ENCODE peak calls at places on chromosomes 2 and 18, in eight cellular contexts. One of them, this sample, is unnamed.

GRCh38 chr2:29879456-29879855 is 41.9 kb downstream of the ALK start:
- DNase-seq in Calu3: no peak
- DNase-seq in prostate gland: no peak
- DNase-seq in HCEC 1CT: no peak
- DNase-seq in skeletal muscle cell: no peak
- DNase-seq in HTR-8/SVneo: no peak
- DNase-seq in NCI-H2081: no peak
- DNase-seq in activated T-cell treated with anti-CD3 and anti-CD28 coated beads, Interleukin-2, amount 50 U/mL, for 4 hours: no peak
- DNase-seq in this sample: no peak

GRCh38 chr2:232927793-232928563 is 57.9 kb downstream of the SNORC start:
- DNase-seq in Calu3: peak
- DNase-seq in prostate gland: no peak
- DNase-seq in HCEC 1CT: no peak
- DNase-seq in skeletal muscle cell: no peak
- DNase-seq in HTR-8/SVneo: peak
- DNase-seq in NCI-H2081: peak
- DNase-seq in activated T-cell treated with anti-CD3 and anti-CD28 coated beads, Interleukin-2, amount 50 U/mL, for 4 hours: no peak
- DNase-seq in this sample: no peak

GRCh38 chr2:675460-675859 is 1.7 kb downstream of the TMEM18 start:
- DNase-seq in Calu3: no peak
- DNase-seq in prostate gland: no peak
- DNase-seq in HCEC 1CT: no peak
- DNase-seq in skeletal muscle cell: no peak
- DNase-seq in HTR-8/SVneo: no peak
- DNase-seq in NCI-H2081: no peak
- DNase-seq in activated T-cell treated with anti-CD3 and anti-CD28 coated beads, Interleukin-2, amount 50 U/mL, for 4 hours: no peak
- DNase-seq in this sample: no peak

GRCh38 chr2:46850742-46851141 is 64.9 kb downstream of the MCFD2 start:
- DNase-seq in Calu3: peak
- DNase-seq in prostate gland: peak
- DNase-seq in HCEC 1CT: peak
- DNase-seq in skeletal muscle cell: peak
- DNase-seq in HTR-8/SVneo: peak
- DNase-seq in NCI-H2081: no peak
- DNase-seq in activated T-cell treated with anti-CD3 and anti-CD28 coated beads, Interleukin-2, amount 50 U/mL, for 4 hours: no peak
- DNase-seq in this sample: peak

GRCh38 chr2:27118525-27119329 is at the start of gene CGREF1:
- DNase-seq in Calu3: peak
- DNase-seq in prostate gland: no peak
- DNase-seq in HCEC 1CT: no peak
- DNase-seq in skeletal muscle cell: no peak
- DNase-seq in HTR-8/SVneo: no peak
- DNase-seq in NCI-H2081: peak
- DNase-seq in activated T-cell treated with anti-CD3 and anti-CD28 coated beads, Interleukin-2, amount 50 U/mL, for 4 hours: no peak
- DNase-seq in this sample: peak

GRCh38 chr18:39561136-39561535 is 1995.5 kb upstream of the CELF4 start:
- DNase-seq in Calu3: no peak
- DNase-seq in prostate gland: no peak
- DNase-seq in HCEC 1CT: peak
- DNase-seq in skeletal muscle cell: peak
- DNase-seq in HTR-8/SVneo: no peak
- DNase-seq in NCI-H2081: no peak
- DNase-seq in activated T-cell treated with anti-CD3 and anti-CD28 coated beads, Interleukin-2, amount 50 U/mL, for 4 hours: no peak
- DNase-seq in this sample: no peak

GRCh38 chr2:46377666-46378560 is 80.7 kb downstream of the EPAS1 start:
- DNase-seq in Calu3: no peak
- DNase-seq in prostate gland: no peak
- DNase-seq in HCEC 1CT: no peak
- DNase-seq in skeletal muscle cell: no peak
- DNase-seq in HTR-8/SVneo: no peak
- DNase-seq in NCI-H2081: no peak
- DNase-seq in activated T-cell treated with anti-CD3 and anti-CD28 coated beads, Interleukin-2, amount 50 U/mL, for 4 hours: no peak
- DNase-seq in this sample: no peak

GRCh38 chr2:120579916-120580685 is 155.6 kb upstream of the GLI2 start:
- DNase-seq in Calu3: no peak
- DNase-seq in prostate gland: no peak
- DNase-seq in HCEC 1CT: no peak
- DNase-seq in skeletal muscle cell: no peak
- DNase-seq in HTR-8/SVneo: no peak
- DNase-seq in NCI-H2081: no peak
- DNase-seq in activated T-cell treated with anti-CD3 and anti-CD28 coated beads, Interleukin-2, amount 50 U/mL, for 4 hours: no peak
- DNase-seq in this sample: no peak

GRCh38 chr2:144835634-144836351 is 315.9 kb upstream of the ZEB2 start:
- DNase-seq in Calu3: peak
- DNase-seq in prostate gland: no peak
- DNase-seq in HCEC 1CT: no peak
- DNase-seq in skeletal muscle cell: peak
- DNase-seq in HTR-8/SVneo: no peak
- DNase-seq in NCI-H2081: no peak
- DNase-seq in activated T-cell treated with anti-CD3 and anti-CD28 coated beads, Interleukin-2, amount 50 U/mL, for 4 hours: no peak
- DNase-seq in this sample: no peak

GRCh38 chr2:42796427-42797248 is 4.3 kb upstream of the HAAO start:
- DNase-seq in Calu3: no peak
- DNase-seq in prostate gland: no peak
- DNase-seq in HCEC 1CT: no peak
- DNase-seq in skeletal muscle cell: no peak
- DNase-seq in HTR-8/SVneo: no peak
- DNase-seq in NCI-H2081: no peak
- DNase-seq in activated T-cell treated with anti-CD3 and anti-CD28 coated beads, Interleukin-2, amount 50 U/mL, for 4 hours: no peak
- DNase-seq in this sample: no peak

GRCh38 chr2:191705726-191706125 is 27.8 kb downstream of the NABP1 start:
- DNase-seq in Calu3: no peak
- DNase-seq in prostate gland: no peak
- DNase-seq in HCEC 1CT: no peak
- DNase-seq in skeletal muscle cell: no peak
- DNase-seq in HTR-8/SVneo: no peak
- DNase-seq in NCI-H2081: no peak
- DNase-seq in activated T-cell treated with anti-CD3 and anti-CD28 coated beads, Interleukin-2, amount 50 U/mL, for 4 hours: no peak
- DNase-seq in this sample: no peak

GRCh38 chr2:40210968-40211353 is 240.9 kb downstream of the SLC8A1 start:
- DNase-seq in Calu3: no peak
- DNase-seq in prostate gland: no peak
- DNase-seq in HCEC 1CT: no peak
- DNase-seq in skeletal muscle cell: no peak
- DNase-seq in HTR-8/SVneo: no peak
- DNase-seq in NCI-H2081: no peak
- DNase-seq in activated T-cell treated with anti-CD3 and anti-CD28 coated beads, Interleukin-2, amount 50 U/mL, for 4 hours: no peak
- DNase-seq in this sample: no peak

GRCh38 chr2:113720167-113720566 is 36.3 kb downstream of the SLC35F5 start:
- DNase-seq in Calu3: no peak
- DNase-seq in prostate gland: no peak
- DNase-seq in HCEC 1CT: peak
- DNase-seq in skeletal muscle cell: no peak
- DNase-seq in HTR-8/SVneo: peak
- DNase-seq in NCI-H2081: peak
- DNase-seq in activated T-cell treated with anti-CD3 and anti-CD28 coated beads, Interleukin-2, amount 50 U/mL, for 4 hours: no peak
- DNase-seq in this sample: peak

GRCh38 chr2:240021488-240022104 is 3.5 kb downstream of the NDUFA10 start:
- DNase-seq in Calu3: peak
- DNase-seq in prostate gland: peak
- DNase-seq in HCEC 1CT: peak
- DNase-seq in skeletal muscle cell: peak
- DNase-seq in HTR-8/SVneo: peak
- DNase-seq in NCI-H2081: peak
- DNase-seq in activated T-cell treated with anti-CD3 and anti-CD28 coated beads, Interleukin-2, amount 50 U/mL, for 4 hours: peak
- DNase-seq in this sample: peak

GRCh38 chr2:60644942-60645341 is 91.5 kb upstream of the BCL11A start:
- DNase-seq in Calu3: no peak
- DNase-seq in prostate gland: no peak
- DNase-seq in HCEC 1CT: no peak
- DNase-seq in skeletal muscle cell: no peak
- DNase-seq in HTR-8/SVneo: no peak
- DNase-seq in NCI-H2081: no peak
- DNase-seq in activated T-cell treated with anti-CD3 and anti-CD28 coated beads, Interleukin-2, amount 50 U/mL, for 4 hours: no peak
- DNase-seq in this sample: no peak